ENCODE peak calls at places on chromosome 19, in nine cellular contexts. S is COR-L47; T is GM03348; O is body of pancreas; J is neuronal stem cell; L is CD8-positive, alpha-beta memory T cell; N is GM23248; V is lower leg skin; P is PC-9. Y is an unnamed sample.

GRCh38 chr19:30386551-30387143 is 14.5 kb downstream of the ZNF536 start:
- DNase-seq in S (no peak), T (no peak), O (no peak), J (no peak), L (no peak), N (no peak), V (peak), P (no peak), Y (no peak)

GRCh38 chr19:10293637-10294367 is 4.0 kb downstream of the ICAM5 start:
- DNase-seq in S (no peak), T (no peak), O (no peak), J (no peak), L (no peak), N (no peak), V (no peak), P (no peak), Y (no peak)

GRCh38 chr19:13181747-13182388 is 31.7 kb downstream of the IER2 start:
- DNase-seq in S (no peak), T (peak), O (peak), J (no peak), L (peak), N (peak), V (no peak), P (no peak), Y (peak)

GRCh38 chr19:51025401-51025800 is 1.0 kb downstream of the KLK11 start:
- DNase-seq in S (no peak), T (no peak), O (peak), J (no peak), L (no peak), N (no peak), V (no peak), P (peak), Y (no peak)

GRCh38 chr19:23541991-23542390 is 145.0 kb downstream of the ZNF675 start:
- DNase-seq in S (no peak), T (no peak), O (no peak), J (no peak), L (no peak), N (no peak), V (peak), P (no peak), Y (no peak)

GRCh38 chr19:13234518-13234917 is 84.3 kb downstream of the IER2 start:
- DNase-seq in S (no peak), T (peak), O (peak), J (no peak), L (peak), N (peak), V (no peak), P (no peak), Y (peak)

GRCh38 chr19:8423821-8424223 is 10.7 kb downstream of the MARCHF2 start:
- DNase-seq in S (no peak), T (peak), O (peak), J (peak), L (no peak), N (peak), V (peak), P (peak), Y (no peak)

GRCh38 chr19:15454371-15454800 is 4.6 kb upstream of the WIZ start:
- DNase-seq in S (no peak), T (no peak), O (peak), J (no peak), L (no peak), N (no peak), V (no peak), P (no peak), Y (peak)

GRCh38 chr19:47406711-47407416 is 12.5 kb downstream of the MEIS3 start:
- DNase-seq in S (no peak), T (no peak), O (peak), J (peak), L (no peak), N (peak), V (no peak), P (no peak), Y (no peak)

GRCh38 chr19:11421607-11422098 is 2.5 kb upstream of the RGL3 start:
- DNase-seq in S (no peak), T (no peak), O (peak), J (no peak), L (peak), N (peak), V (no peak), P (no peak), Y (peak)

GRCh38 chr19:18091217-18091608 is 4.5 kb upstream of the IL12RB1 start:
- DNase-seq in S (no peak), T (no peak), O (peak), J (no peak), L (peak), N (no peak), V (peak), P (no peak), Y (peak)

GRCh38 chr19:42295831-42296525 is 6.0 kb upstream of the PRR19 start:
- DNase-seq in S (peak), T (peak), O (peak), J (peak), L (peak), N (peak), V (peak), P (peak), Y (peak)

GRCh38 chr19:14786421-14786851 is 8.1 kb upstream of the ADGRE2 start:
- DNase-seq in S (no peak), T (peak), O (no peak), J (peak), L (no peak), N (peak), V (peak), P (no peak), Y (no peak)

GRCh38 chr19:1133471-1133929 is 29.7 kb downstream of the GPX4 start:
- DNase-seq in S (no peak), T (peak), O (no peak), J (no peak), L (peak), N (no peak), V (peak), P (no peak), Y (peak)